ENCODE peak calls at places on chromosome 20, in nine cellular contexts. G is left lobe of liver; H is skeletal muscle cell; K is head of caudate nucleus; N is Right ventricle myocardium superior; X is nephron progenitor cell; J is MM.1S; M is activated effector memory CD4-positive, alpha-beta T cell treated with anti-CD3 and anti-CD28 coated beads, Interleukin-2, amount 50 U/mL, for 16 hours; L is CD8-positive, alpha-beta memory T cell. R is an unnamed sample.

GRCh38 chr20:50029697-50030428 is 47.1 kb downstream of the SNAI1 start:
- DNase-seq in G (peak), H (peak), K (no peak), N (peak), X (no peak), J (no peak), M (no peak), L (no peak), R (no peak)

GRCh38 chr20:17875981-17876385 is 92.6 kb downstream of the SNX5 start:
- DNase-seq in G (no peak), H (no peak), K (no peak), N (no peak), X (no peak), J (no peak), M (no peak), L (no peak), R (no peak)

GRCh38 chr20:47963022-47963421 is 177.7 kb upstream of the SULF2 start:
- DNase-seq in G (no peak), H (no peak), K (no peak), N (no peak), X (no peak), J (no peak), M (no peak), L (no peak), R (no peak)

GRCh38 chr20:49610701-49611538 is 43.0 kb upstream of the PTGIS start:
- DNase-seq in G (peak), H (no peak), K (peak), N (peak), X (peak), J (peak), M (peak), L (peak), R (peak)

GRCh38 chr20:37226889-37227288 is 34.7 kb downstream of the GHRH start:
- DNase-seq in G (no peak), H (peak), K (no peak), N (peak), X (no peak), J (no peak), M (no peak), L (no peak), R (no peak)

GRCh38 chr20:57470212-57470522 is 54.8 kb downstream of the CTCFL start:
- DNase-seq in G (no peak), H (no peak), K (no peak), N (no peak), X (no peak), J (no peak), M (peak), L (no peak), R (peak)

GRCh38 chr20:63022501-63022900 is 15.7 kb upstream of the BHLHE23 start:
- DNase-seq in G (no peak), H (no peak), K (no peak), N (peak), X (no peak), J (no peak), M (no peak), L (peak), R (no peak)

GRCh38 chr20:43724383-43724782 is 2.4 kb downstream of the GTSF1L start:
- DNase-seq in G (no peak), H (no peak), K (no peak), N (peak), X (no peak), J (no peak), M (no peak), L (no peak), R (no peak)

GRCh38 chr20:33576432-33576883 is 85.7 kb upstream of the C20orf144 start:
- DNase-seq in G (no peak), H (no peak), K (peak), N (no peak), X (no peak), J (no peak), M (no peak), L (no peak), R (peak)

GRCh38 chr20:14879020-14879697 is 541.7 kb upstream of the FLRT3 start:
- DNase-seq in G (no peak), H (peak), K (no peak), N (no peak), X (no peak), J (peak), M (no peak), L (no peak), R (no peak)

GRCh38 chr20:53786445-53787267 is 193.0 kb upstream of the ZNF217 start:
- DNase-seq in G (no peak), H (no peak), K (no peak), N (no peak), X (no peak), J (no peak), M (no peak), L (no peak), R (peak)

GRCh38 chr20:36093025-36093803 is 61.3 kb upstream of the EPB41L1 start:
- DNase-seq in G (no peak), H (no peak), K (no peak), N (peak), X (peak), J (no peak), M (peak), L (peak), R (no peak)

GRCh38 chr20:51412991-51413471 is 129.5 kb downstream of the NFATC2 start:
- DNase-seq in G (peak), H (no peak), K (no peak), N (peak), X (no peak), J (no peak), M (no peak), L (no peak), R (no peak)

GRCh38 chr20:37542281-37542680 is 14.6 kb upstream of the BLCAP start:
- DNase-seq in G (peak), H (no peak), K (no peak), N (no peak), X (no peak), J (no peak), M (no peak), L (no peak), R (no peak)

GRCh38 chr20:46117704-46118467 is at the start of gene CD40:
- DNase-seq in G (peak), H (peak), K (peak), N (peak), X (peak), J (peak), M (peak), L (peak), R (peak)

GRCh38 chr20:31605031-31605901 is at the start of gene ID1:
- DNase-seq in G (peak), H (peak), K (peak), N (peak), X (peak), J (peak), M (peak), L (peak), R (peak)

GRCh38 chr20:33568378-33569289 is 78.7 kb downstream of the CBFA2T2 start:
- DNase-seq in G (no peak), H (no peak), K (peak), N (peak), X (peak), J (peak), M (no peak), L (no peak), R (peak)

GRCh38 chr20:57013741-57014140 is 252.7 kb downstream of the BMP7 start:
- DNase-seq in G (no peak), H (no peak), K (no peak), N (no peak), X (peak), J (no peak), M (no peak), L (no peak), R (no peak)

GRCh38 chr20:5205348-5206210 is 78.8 kb downstream of the CDS2 start:
- DNase-seq in G (peak), H (peak), K (peak), N (peak), X (peak), J (peak), M (peak), L (peak), R (peak)

GRCh38 chr20:29409833-29410804 is 1847.3 kb upstream of the DEFB115 start:
- DNase-seq in G (no peak), H (no peak), K (no peak), N (no peak), X (no peak), J (no peak), M (no peak), L (no peak), R (no peak)

GRCh38 chr20:59101956-59102355 is 59.4 kb upstream of the PRELID3B start:
- DNase-seq in G (no peak), H (no peak), K (no peak), N (no peak), X (no peak), J (no peak), M (no peak), L (no peak), R (no peak)

GRCh38 chr20:13301596-13301995 is 80.5 kb downstream of the ISM1 start:
- DNase-seq in G (no peak), H (no peak), K (no peak), N (no peak), X (no peak), J (no peak), M (no peak), L (no peak), R (no peak)

GRCh38 chr20:57986776-57987175 is 241.7 kb downstream of the ANKRD60 start:
- DNase-seq in G (no peak), H (no peak), K (no peak), N (no peak), X (no peak), J (no peak), M (no peak), L (no peak), R (no peak)

GRCh38 chr20:5484346-5484745 is 167.6 kb upstream of the PROKR2 start:
- DNase-seq in G (no peak), H (no peak), K (no peak), N (no peak), X (no peak), J (no peak), M (no peak), L (no peak), R (no peak)

GRCh38 chr20:25308671-25309394 is 60.9 kb downstream of the PYGB start:
- DNase-seq in G (no peak), H (peak), K (no peak), N (peak), X (no peak), J (no peak), M (no peak), L (peak), R (no peak)

GRCh38 chr20:19211661-19212523 is 550 bp upstream of the SLC24A3 start:
- DNase-seq in G (no peak), H (no peak), K (no peak), N (peak), X (peak), J (no peak), M (no peak), L (no peak), R (no peak)

GRCh38 chr20:34085544-34086040 is 26.5 kb downstream of the EIF2S2 start:
- DNase-seq in G (no peak), H (no peak), K (no peak), N (no peak), X (no peak), J (no peak), M (no peak), L (no peak), R (no peak)

GRCh38 chr20:45487231-45487635 is 17.7 kb downstream of the WFDC2 start:
- DNase-seq in G (no peak), H (no peak), K (no peak), N (no peak), X (peak), J (no peak), M (no peak), L (no peak), R (peak)

GRCh38 chr20:23229989-23230388 is 120.6 kb upstream of the NXT1 start:
- DNase-seq in G (no peak), H (no peak), K (no peak), N (no peak), X (no peak), J (no peak), M (no peak), L (no peak), R (no peak)

GRCh38 chr20:934186-934840 is 18.2 kb upstream of the ANGPT4 start:
- DNase-seq in G (no peak), H (no peak), K (no peak), N (no peak), X (no peak), J (no peak), M (no peak), L (no peak), R (no peak)

GRCh38 chr20:32482251-32483220 is 102.6 kb downstream of the NOL4L start:
- DNase-seq in G (no peak), H (no peak), K (no peak), N (peak), X (peak), J (no peak), M (peak), L (peak), R (no peak)

R was measured in OCI-LY7.